ENCODE peak calls at places on chromosomes 11 and 22, in six cellular contexts. Z is H1, G is GM12891, B is K562, U is HepG2, D is GM12878. E is an unnamed sample.

GRCh38 chr11:2466869-2467694 is 22.3 kb downstream of the KCNQ1 start:
- DNase-seq in Z (no peak), G (peak; percentile 84), B (peak; percentile 10), U (no peak), D (no peak), E (no peak)

GRCh38 chr11:2802389-2803185 is 83.0 kb downstream of the CDKN1C start:
- DNase-seq in Z (peak; percentile 39), G (no peak), B (no peak), U (no peak), D (no peak), E (no peak)

GRCh38 chr22:48405741-48406140 is 1421.9 kb downstream of the BRD1 start:
- DNase-seq in Z (no peak), G (no peak), B (no peak), U (no peak), D (no peak), E (no peak)

GRCh38 chr22:50298266-50298637 is 9.2 kb downstream of the PLXNB2 start:
- DNase-seq in Z (no peak), G (no peak), B (no peak), U (no peak), D (no peak), E (no peak)

GRCh38 chr11:83871013-83871412 is 584.8 kb upstream of the CCDC90B start:
- DNase-seq in Z (no peak), G (no peak), B (no peak), U (peak; percentile 7), D (no peak), E (no peak)

GRCh38 chr11:60995798-60996197 is 24.3 kb downstream of the CD6 start:
- DNase-seq in Z (no peak), G (no peak), B (no peak), U (no peak), D (no peak), E (no peak)

GRCh38 chr11:124669193-124669592 is 4.3 kb downstream of the SIAE start:
- DNase-seq in Z (peak; percentile 57), G (no peak), B (peak; percentile 70), U (peak; percentile 33), D (no peak), E (no peak)

GRCh38 chr11:111939836-111940604 is 2.9 kb downstream of the DIXDC1 start:
- DNase-seq in Z (no peak), G (no peak), B (no peak), U (no peak), D (no peak), E (no peak)

GRCh38 chr11:2738551-2739431 is 39.0 kb upstream of the KCNQ1OT1 start:
- DNase-seq in Z (no peak), G (no peak), B (peak; percentile 55), U (no peak), D (no peak), E (no peak)

GRCh38 chr22:46934172-46934745 is 171.8 kb downstream of the TBC1D22A start:
- DNase-seq in Z (no peak), G (no peak), B (peak; percentile 43), U (no peak), D (no peak), E (no peak)

GRCh38 chr22:44080936-44081853 is 57.1 kb downstream of the PARVB start:
- DNase-seq in Z (peak; percentile 87), G (peak; percentile 87), B (peak; percentile 72), U (peak; percentile 39), D (no peak), E (peak; percentile 78)

GRCh38 chr11:134730096-134730495 is 318.1 kb upstream of the B3GAT1 start:
- DNase-seq in Z (no peak), G (no peak), B (no peak), U (no peak), D (no peak), E (no peak)

GRCh38 chr11:96715208-96715607 is 325.4 kb downstream of the JRKL start:
- DNase-seq in Z (no peak), G (no peak), B (no peak), U (no peak), D (no peak), E (no peak)

GRCh38 chr11:108135845-108136599 is 14.7 kb downstream of the ACAT1 start:
- DNase-seq in Z (no peak), G (peak; percentile 23), B (no peak), U (no peak), D (no peak), E (no peak)

GRCh38 chr22:27839261-27839660 is 37.7 kb upstream of the MN1 start:
- DNase-seq in Z (no peak), G (no peak), B (no peak), U (no peak), D (no peak), E (no peak)

GRCh38 chr11:71311176-71311925 is 59.0 kb upstream of the SHANK2 start:
- DNase-seq in Z (peak; percentile 30), G (no peak), B (no peak), U (no peak), D (no peak), E (no peak)

GRCh38 chr11:70351646-70352045 is 46.7 kb upstream of the CTTN start:
- DNase-seq in Z (peak; percentile 29), G (no peak), B (no peak), U (no peak), D (no peak), E (no peak)

GRCh38 chr11:123351375-123351774 is 78.7 kb upstream of the GRAMD1B start:
- DNase-seq in Z (peak; percentile 61), G (no peak), B (no peak), U (no peak), D (no peak), E (no peak)

GRCh38 chr11:11989774-11990744 is 18.4 kb downstream of the DKK3 start:
- DNase-seq in Z (no peak), G (no peak), B (no peak), U (no peak), D (no peak), E (no peak)

GRCh38 chr22:35805466-35805865 is 87.8 kb downstream of the APOL5 start:
- DNase-seq in Z (no peak), G (no peak), B (no peak), U (no peak), D (no peak), E (no peak)

DNA sequence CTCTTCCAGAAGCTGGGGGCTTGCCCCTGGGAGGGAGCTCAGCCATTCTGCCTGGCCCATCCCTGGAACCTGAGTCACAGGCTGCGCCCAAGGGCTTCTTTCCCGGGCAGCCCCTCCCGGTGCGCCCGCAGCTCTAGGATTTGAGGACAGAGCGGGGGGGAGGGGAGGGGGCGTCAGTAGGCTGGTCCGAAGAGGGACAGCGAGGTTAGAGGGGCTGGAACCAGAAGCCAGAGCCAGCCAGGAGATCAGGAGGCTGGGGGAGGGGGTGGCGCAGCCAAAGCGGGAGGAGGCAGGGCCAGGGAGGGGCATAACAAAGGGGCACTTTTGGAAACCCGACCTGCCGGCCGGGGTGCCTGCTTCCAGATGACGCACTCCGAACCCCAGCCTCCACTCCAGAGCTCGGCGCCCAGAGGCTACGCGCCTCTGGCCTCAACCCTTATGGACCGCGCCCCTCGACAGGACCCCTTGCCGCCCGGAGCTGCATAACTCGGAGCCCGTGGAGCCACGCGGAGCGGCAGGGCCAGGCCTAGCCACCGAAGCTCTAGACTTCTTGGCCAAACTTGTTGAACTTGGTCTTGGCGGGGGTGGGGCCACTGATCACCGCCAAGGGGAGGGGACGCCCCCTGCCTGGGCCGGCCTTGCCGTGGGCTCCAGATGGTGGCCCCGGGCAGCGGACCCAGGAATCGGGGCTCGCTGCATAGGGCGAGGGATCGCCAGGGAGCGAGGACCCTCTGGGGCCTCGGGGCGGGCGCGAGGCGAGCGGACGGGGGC is 744 bp downstream of the PACSIN3 start:
- DNase-seq in Z (peak; percentile 87), G (no peak), B (no peak), U (peak; percentile 86), D (no peak), E (no peak)
- TF ChIP-seq POLR2AphosphoS5 in Z (peak; percentile 81), G (no peak), B (no peak), U (peak; percentile 67), D (no peak), E (no peak)

DNA sequence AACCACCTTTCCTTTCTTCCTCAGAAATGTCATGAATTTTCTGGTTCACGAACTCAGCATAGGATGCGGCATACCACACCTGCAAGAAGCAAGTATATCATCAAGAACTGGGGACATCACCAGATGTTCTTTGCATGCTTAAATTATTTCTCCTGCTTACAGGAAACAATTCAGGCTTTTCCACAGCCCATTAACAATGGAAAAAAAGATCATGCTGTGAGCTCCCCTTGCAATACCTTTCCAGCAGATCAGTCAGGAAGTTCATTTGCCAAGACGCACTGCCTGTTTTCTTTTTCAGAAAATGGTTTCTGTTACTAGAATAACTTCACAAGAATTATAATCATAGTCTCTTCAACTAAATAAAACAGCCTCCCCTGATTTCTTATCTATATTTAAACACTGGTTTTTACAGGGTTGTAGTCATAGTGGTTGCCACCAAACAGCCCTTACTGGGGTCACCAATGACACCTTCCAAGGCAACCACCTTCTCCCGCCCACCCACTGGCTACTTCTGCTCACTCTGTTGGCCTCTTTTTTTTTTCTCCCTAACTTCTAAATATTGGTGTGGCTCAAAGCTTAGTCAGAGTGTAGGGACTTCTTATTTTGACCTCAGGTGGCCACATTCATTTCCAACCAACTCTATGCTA is 42.3 kb upstream of the NFRKB start:
- DNase-seq in Z (no peak), G (no peak), B (no peak), U (no peak), D (no peak), E (no peak)
- TF ChIP-seq TAF1 in Z (no peak), G (no peak), B (no peak), U (no peak), D (no peak), E (no peak)

GRCh38 chr11:73779084-73779902 is 8.4 kb upstream of the MRPL48 start:
- DNase-seq in Z (peak; percentile 99), G (peak; percentile 87), B (peak; percentile 97), U (peak; percentile 98), D (peak; percentile 97), E (peak; percentile 93)
- TF ChIP-seq POLR2A in Z (peak; percentile 97), G (peak; percentile 56), B (peak; percentile 88), U (peak; percentile 89), D (peak; percentile 85), E (peak; percentile 80)

GRCh38 chr11:44775366-44776356 is 48.9 kb downstream of the TSPAN18 start:
- DNase-seq in Z (peak; percentile 86), G (peak; percentile 44), B (peak; percentile 85), U (peak; percentile 39), D (no peak), E (peak; percentile 50)
- TF ChIP-seq POLR2AphosphoS5 in Z (no peak), G (no peak), B (no peak), U (no peak), D (no peak), E (no peak)